ENCODE peak calls at places on chromosomes 16 and 17, in six cellular contexts. Y is left ventricle myocardium inferior, L is HFF-Myc, H is cardiac muscle cell, E is AG10803, R is endothelial cell of umbilical vein. W is an unnamed sample.

GRCh38 chr17:50149425-50150353 is 788 bp downstream of the PPP1R9B start:
- DNase-seq in R (peak), H (peak), L (no peak), Y (peak), E (peak), W (no peak)

GRCh38 chr17:40303009-40303657 is 5.8 kb upstream of the RARA start:
- DNase-seq in L (no peak), Y (no peak), H (no peak), R (peak), E (peak), W (peak)

GRCh38 chr16:89383095-89384003 is 107.0 kb downstream of the ANKRD11 start:
- DNase-seq in R (peak), E (no peak), Y (peak), L (no peak), H (peak), W (no peak)

GRCh38 chr16:19690196-19690595 is 27.8 kb downstream of the KNOP1 start:
- DNase-seq in R (peak), H (no peak), Y (no peak), L (no peak), E (no peak), W (no peak)

GRCh38 chr17:10754109-10754508 is 24.3 kb upstream of the TMEM220 start:
- DNase-seq in L (no peak), E (peak), R (no peak), H (peak), Y (no peak), W (no peak)

GRCh38 chr16:22757202-22757601 is 56.8 kb upstream of the HS3ST2 start:
- DNase-seq in L (no peak), R (no peak), E (no peak), Y (no peak), H (no peak), W (no peak)

GRCh38 chr16:12833939-12834338 is 30.3 kb upstream of the CPPED1 start:
- DNase-seq in H (no peak), R (no peak), Y (no peak), E (peak), L (no peak), W (no peak)

GRCh38 chr16:11258553-11259287 is 2.7 kb upstream of the SOCS1 start:
- DNase-seq in L (no peak), R (no peak), E (peak), Y (peak), H (no peak), W (no peak)

GRCh38 chr17:82231562-82232321 is 2.9 kb downstream of the SLC16A3 start:
- DNase-seq in E (peak), Y (peak), L (no peak), R (peak), H (peak), W (no peak)

GRCh38 chr17:80009391-80010282 is 26.0 kb downstream of the TBC1D16 start:
- DNase-seq in H (no peak), R (no peak), Y (no peak), E (no peak), L (no peak), W (no peak)

GRCh38 chr16:84916850-84917249 is 94.5 kb downstream of the ZDHHC7 start:
- DNase-seq in R (no peak), Y (no peak), H (no peak), L (no peak), E (no peak), W (no peak)
- TF ChIP-seq CTCF in R (no peak), Y (no peak), H (no peak), L (no peak), E (no peak), W (no peak)

DNA sequence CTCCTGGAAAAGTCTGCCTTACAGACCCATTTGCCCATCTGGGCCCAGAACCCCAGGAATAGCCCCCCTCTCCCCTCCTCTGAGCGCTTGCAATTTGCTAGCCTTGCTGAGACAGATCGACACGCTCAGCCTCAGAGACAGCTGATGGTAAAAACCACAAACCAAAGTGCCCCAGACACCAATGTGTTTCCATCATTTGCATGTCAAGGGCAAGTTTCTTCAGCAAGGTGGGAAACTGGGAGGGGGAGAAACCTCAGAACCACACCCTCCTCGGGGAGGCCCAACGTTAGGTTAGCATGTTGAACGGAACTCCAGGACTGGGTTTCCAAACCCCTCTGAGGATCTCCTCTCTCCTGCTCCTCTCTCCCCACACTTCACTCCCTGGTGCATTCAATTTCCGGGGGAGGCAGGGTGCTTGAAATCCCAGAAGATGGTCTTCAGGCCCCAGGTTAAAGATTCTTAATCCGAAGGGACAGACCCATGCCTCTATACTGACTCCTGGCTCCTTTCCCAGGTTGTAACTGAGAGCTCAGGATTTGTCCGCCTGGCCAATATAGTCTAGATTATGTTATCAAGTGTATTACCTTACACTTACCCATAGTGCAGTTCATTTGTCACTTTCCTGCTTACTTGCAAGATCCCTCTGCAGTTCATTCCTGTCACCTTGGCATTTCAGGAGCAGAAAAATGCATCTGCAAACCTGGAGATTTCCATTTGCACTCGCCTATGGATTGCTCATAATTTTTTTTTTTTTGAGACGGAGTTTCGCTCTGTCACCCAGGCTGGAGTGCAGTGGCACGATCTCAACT is 1.3 kb upstream of the CUEDC1 start:
- DNase-seq in L (no peak), E (no peak), R (no peak), H (no peak), Y (no peak), W (no peak)
- H3K4me3 ChIP-seq in L (no peak), E (peak), R (no peak), H (no peak), Y (no peak), W (no peak)

GRCh38 chr16:68592466-68593337 is 52.4 kb upstream of the CDH3 start:
- DNase-seq in L (no peak), E (no peak), R (peak), H (no peak), Y (no peak), W (no peak)
- TF ChIP-seq CTCF in L (peak), E (no peak), R (peak), H (peak), Y (peak), W (peak)

GRCh38 chr16:52251495-52251894 is 295.4 kb downstream of the TOX3 start:
- DNase-seq in R (peak), L (no peak), H (no peak), Y (no peak), E (no peak), W (no peak)
- H3K4me3 ChIP-seq in R (no peak), L (no peak), H (no peak), Y (no peak), E (no peak), W (no peak)

GRCh38 chr16:9778879-9779278 is 403.3 kb downstream of the GRIN2A start:
- DNase-seq in E (no peak), H (no peak), R (no peak), L (no peak), Y (no peak), W (no peak)
- TF ChIP-seq CTCF in E (no peak), H (no peak), R (no peak), L (no peak), Y (no peak), W (no peak)

GRCh38 chr16:67144943-67145342 is 5.9 kb downstream of the B3GNT9 start:
- DNase-seq in H (no peak), E (no peak), Y (no peak), L (no peak), R (no peak), W (no peak)
- H3K4me3 ChIP-seq in H (no peak), E (no peak), Y (no peak), L (no peak), R (no peak), W (no peak)

W was measured in astrocyte of the cerebellum.